ENCODE peak calls at places on chromosome 21, in ten cellular contexts. N is progenitor cell of endocrine pancreas, E is cardiac fibroblast, W is fibroblast of the aortic adventitia, Z is GM13977, Y is cardiac muscle cell, A is neural crest cell, D is transverse colon, I is IMR-90, B is K562. U is an unnamed sample.

GRCh38 chr21:41507521-41508414 is at the start of gene TMPRSS2:
- DNase-seq in N (peak; percentile 59), E (no peak), W (no peak), Z (no peak), Y (no peak), A (no peak), D (peak; percentile 90), I (no peak), B (no peak), U (no peak)

GRCh38 chr21:17463441-17463840 is 49.4 kb upstream of the CXADR start:
- DNase-seq in N (no peak), E (peak; percentile 85), W (peak; percentile 94), Z (no peak), Y (peak; percentile 88), A (no peak), D (no peak), I (peak; percentile 97), B (no peak), U (no peak)

GRCh38 chr21:35254006-35254751 is 205.1 kb upstream of the RUNX1 start:
- DNase-seq in N (no peak), E (peak; percentile 92), W (peak; percentile 97), Z (no peak), Y (peak; percentile 88), A (no peak), D (peak; percentile 44), I (peak; percentile 87), B (no peak), U (no peak)

GRCh38 chr21:25960423-25960822 is 210.1 kb downstream of the APP start:
- DNase-seq in N (no peak), E (no peak), W (no peak), Z (no peak), Y (no peak), A (no peak), D (no peak), I (no peak), B (no peak), U (no peak)

GRCh38 chr21:29753216-29753615 is 186.6 kb downstream of the GRIK1 start:
- DNase-seq in N (no peak), E (peak; percentile 32), W (peak; percentile 12), Z (no peak), Y (no peak), A (no peak), D (no peak), I (no peak), B (no peak), U (no peak)

GRCh38 chr21:36420571-36421339 is 35.6 kb downstream of the CHAF1B start:
- DNase-seq in N (no peak), E (no peak), W (no peak), Z (no peak), Y (no peak), A (no peak), D (no peak), I (no peak), B (no peak), U (no peak)

GRCh38 chr21:42557420-42557819 is 43.8 kb downstream of the SLC37A1 start:
- DNase-seq in N (no peak), E (no peak), W (no peak), Z (no peak), Y (no peak), A (no peak), D (no peak), I (no peak), B (no peak), U (no peak)

GRCh38 chr21:42061866-42062542 is 9.1 kb upstream of the UMODL1 start:
- DNase-seq in N (no peak), E (no peak), W (no peak), Z (no peak), Y (no peak), A (no peak), D (peak; percentile 41), I (no peak), B (no peak), U (no peak)

GRCh38 chr21:34967509-34968289 is 81.4 kb downstream of the RUNX1 start:
- DNase-seq in N (no peak), E (peak; percentile 34), W (no peak), Z (no peak), Y (no peak), A (no peak), D (no peak), I (peak; percentile 35), B (peak; percentile 39), U (no peak)

GRCh38 chr21:38646213-38646837 is 148.0 kb upstream of the ERG start:
- DNase-seq in N (no peak), E (peak; percentile 73), W (peak; percentile 54), Z (no peak), Y (peak; percentile 17), A (no peak), D (no peak), I (peak; percentile 66), B (no peak), U (no peak)

GRCh38 chr21:34613679-34614442 is 1.1 kb downstream of the RCAN1 start:
- DNase-seq in N (no peak), E (peak; percentile 30), W (no peak), Z (peak; percentile 31), Y (peak; percentile 13), A (no peak), D (no peak), I (peak; percentile 7), B (peak; percentile 36), U (no peak)

GRCh38 chr21:30900881-30901280 is 19.5 kb upstream of the KRTAP11-1 start:
- DNase-seq in N (no peak), E (no peak), W (no peak), Z (no peak), Y (no peak), A (no peak), D (no peak), I (no peak), B (no peak), U (no peak)

DNA sequence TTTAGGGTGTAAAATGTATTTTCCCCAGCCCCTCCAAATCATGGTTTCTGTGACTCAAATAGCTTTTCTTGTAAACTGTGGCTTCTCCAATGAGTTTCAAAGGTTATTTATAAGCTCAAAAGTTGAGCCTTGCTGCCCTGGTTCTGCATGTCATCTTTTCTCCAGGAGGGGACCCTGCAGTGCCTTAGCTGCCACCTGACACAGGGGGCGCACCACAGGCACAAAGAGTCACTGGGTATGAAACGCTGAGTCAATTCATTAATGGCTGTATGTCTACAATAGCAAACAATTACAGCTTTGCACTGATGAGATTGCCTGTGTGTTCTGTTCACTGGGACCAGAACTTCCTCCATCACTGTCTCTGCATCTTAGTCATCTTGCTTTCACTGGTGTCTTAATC is 100.8 kb downstream of the PCP4 start:
- DNase-seq in N (no peak), E (no peak), W (no peak), Z (no peak), Y (no peak), A (no peak), D (no peak), I (no peak), B (no peak), U (no peak)
- TF ChIP-seq CTCF in N (no peak), E (no peak), W (no peak), Z (no peak), Y (no peak), A (no peak), D (no peak), I (no peak), B (no peak), U (no peak)

DNA sequence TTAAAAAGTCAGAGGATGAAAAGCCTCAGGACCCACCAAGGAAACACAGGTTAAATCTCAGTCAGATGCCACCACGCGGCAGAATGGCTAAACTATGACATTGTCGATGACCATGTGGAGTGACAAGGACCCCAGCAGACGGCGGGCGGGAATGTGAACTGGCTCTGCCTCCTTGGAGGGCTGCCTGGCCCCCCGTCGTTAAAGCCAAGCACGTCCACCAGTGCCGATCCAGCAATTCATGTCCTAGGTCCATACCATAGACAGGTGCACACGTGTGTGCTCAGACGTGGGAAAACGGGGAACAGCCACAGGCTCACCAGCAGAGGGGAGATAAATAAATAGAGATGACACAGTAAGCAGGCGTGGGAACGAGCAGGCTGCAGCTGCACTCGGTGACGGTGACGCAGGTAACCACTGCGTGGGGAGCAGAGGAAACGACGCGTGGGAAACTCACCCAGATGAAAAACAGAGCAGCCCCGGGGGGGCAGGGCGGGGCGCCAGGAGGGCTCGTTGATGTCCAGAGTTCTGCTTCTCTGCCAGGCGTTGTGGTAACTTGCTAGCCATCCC is 28.3 kb upstream of the PCBP3 start:
- DNase-seq in N (no peak), E (peak; percentile 34), W (peak; percentile 33), Z (peak; percentile 70), Y (no peak), A (no peak), D (peak; percentile 69), I (peak; percentile 31), B (peak; percentile 44), U (no peak)
- TF ChIP-seq CTCF in N (no peak), E (no peak), W (no peak), Z (no peak), Y (no peak), A (no peak), D (no peak), I (no peak), B (peak; percentile 12), U (no peak)

GRCh38 chr21:37578471-37579126 is 212.0 kb downstream of the DYRK1A start:
- DNase-seq in N (no peak), E (no peak), W (no peak), Z (no peak), Y (no peak), A (no peak), D (no peak), I (no peak), B (no peak), U (no peak)

GRCh38 chr21:37579356-37579755 is 212.8 kb downstream of the DYRK1A start:
- DNase-seq in N (no peak), E (no peak), W (no peak), Z (no peak), Y (no peak), A (no peak), D (no peak), I (peak; percentile 10), B (no peak), U (no peak)

GRCh38 chr21:37580690-37581089 is 214.1 kb downstream of the DYRK1A start:
- DNase-seq in N (no peak), E (no peak), W (no peak), Z (no peak), Y (no peak), A (no peak), D (no peak), I (no peak), B (no peak), U (no peak)

GRCh38 chr21:37587203-37587602 is 220.6 kb downstream of the DYRK1A start:
- DNase-seq in N (no peak), E (no peak), W (no peak), Z (no peak), Y (no peak), A (no peak), D (no peak), I (no peak), B (no peak), U (no peak)

DNA sequence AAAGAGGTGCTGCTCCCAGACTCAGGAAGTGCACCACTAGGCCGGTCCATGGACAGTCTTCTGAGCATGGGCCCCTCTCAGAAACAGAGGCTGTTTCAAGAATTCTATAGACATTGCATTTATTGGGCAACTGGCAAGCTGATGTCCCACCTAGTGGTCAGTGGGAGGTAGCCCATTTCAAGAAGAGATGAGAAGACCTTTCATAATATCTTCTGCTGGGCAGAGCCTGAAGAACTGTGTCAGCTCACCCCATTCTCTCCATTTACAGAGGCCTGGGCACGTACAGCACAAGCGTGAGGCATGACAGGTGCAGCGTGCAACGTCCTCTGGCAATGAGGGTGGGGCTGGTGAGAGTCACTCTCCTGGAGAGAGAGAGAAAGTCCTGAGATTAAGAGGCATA is 216.0 kb downstream of the DYRK1A start:
- DNase-seq in N (no peak), E (peak; percentile 77), W (peak; percentile 77), Z (peak; percentile 34), Y (peak; percentile 84), A (no peak), D (no peak), I (peak; percentile 77), B (peak; percentile 37), U (no peak)
- TF ChIP-seq CTCF in N (peak; percentile 53), E (peak; percentile 75), W (peak; percentile 82), Z (peak; percentile 56), Y (peak; percentile 84), A (peak; percentile 62), D (peak; percentile 53), I (peak; percentile 85), B (peak; percentile 93), U (peak; percentile 62)

GRCh38 chr21:27362249-27362648 is 395.4 kb upstream of the ADAMTS5 start:
- DNase-seq in N (no peak), E (peak; percentile 31), W (peak; percentile 30), Z (no peak), Y (peak; percentile 30), A (no peak), D (no peak), I (no peak), B (no peak), U (no peak)
- TF ChIP-seq CTCF in N (no peak), E (peak; percentile 16), W (peak; percentile 4), Z (no peak), Y (peak; percentile 29), A (no peak), D (no peak), I (peak; percentile 11), B (no peak), U (no peak)

U was measured in D721Med.